ENCODE peak calls at places on chromosomes 12 and 14, in six cellular contexts. Y is HCT116, X is GM12892, I is sigmoid colon, O is spleen, E is transverse colon. P is an unnamed sample.

GRCh38 chr14:47040490-47040889 is 388.9 kb upstream of the RPL10L start:
- DNase-seq in X (no peak), O (no peak), E (no peak), Y (peak), I (no peak), P (peak)

GRCh38 chr12:49885663-49886461 is 17.8 kb downstream of the FAIM2 start:
- DNase-seq in O (no peak), X (no peak), Y (no peak), I (peak), E (no peak), P (no peak)

GRCh38 chr14:91879196-91879595 is 11.9 kb upstream of the TC2N start:
- DNase-seq in E (no peak), O (no peak), Y (no peak), I (no peak), X (no peak), P (no peak)

GRCh38 chr12:49692851-49693250 is 14.4 kb downstream of the FMNL3 start:
- DNase-seq in Y (no peak), X (no peak), E (no peak), I (no peak), O (no peak), P (no peak)

GRCh38 chr12:103952497-103952896 is 13.2 kb upstream of the TDG start:
- DNase-seq in E (no peak), O (no peak), I (no peak), Y (no peak), X (no peak), P (no peak)

GRCh38 chr12:126747530-126748149 is 1519.3 kb upstream of the TMEM132C start:
- DNase-seq in X (no peak), E (peak), O (peak), Y (peak), I (no peak), P (peak)

GRCh38 chr12:93621986-93622385 is 49.5 kb downstream of the SOCS2 start:
- DNase-seq in X (no peak), Y (no peak), E (no peak), I (no peak), O (no peak), P (no peak)

GRCh38 chr12:124525455-124525854 is 42.0 kb downstream of the NCOR2 start:
- DNase-seq in X (no peak), E (no peak), O (no peak), Y (no peak), I (no peak), P (no peak)

GRCh38 chr12:116257213-116257612 is 20.3 kb downstream of the MED13L start:
- DNase-seq in E (no peak), X (no peak), Y (no peak), O (no peak), I (no peak), P (no peak)

GRCh38 chr14:93112891-93113677 is 2.6 kb downstream of the ITPK1 start:
- DNase-seq in O (peak), E (peak), I (peak), Y (peak), X (peak), P (peak)

GRCh38 chr14:61385002-61385685 is 63.8 kb downstream of the PRKCH start:
- DNase-seq in Y (no peak), I (no peak), O (no peak), E (peak), X (no peak), P (peak)

GRCh38 chr14:103190731-103191130 is 67.5 kb downstream of the TNFAIP2 start:
- DNase-seq in I (peak), X (no peak), Y (no peak), E (no peak), O (no peak), P (no peak)

GRCh38 chr12:61250303-61250702 is 1009.9 kb upstream of the USP15 start:
- DNase-seq in O (no peak), I (no peak), X (no peak), Y (no peak), E (no peak), P (no peak)

GRCh38 chr14:32087173-32087861 is 10.2 kb downstream of the ARHGAP5 start:
- DNase-seq in I (no peak), Y (peak), O (no peak), E (no peak), X (no peak), P (no peak)

GRCh38 chr14:85357120-85357519 is 172.8 kb upstream of the FLRT2 start:
- DNase-seq in I (no peak), O (no peak), E (no peak), Y (no peak), X (no peak), P (no peak)

GRCh38 chr14:68884031-68885030 is 91.5 kb upstream of the ZFP36L1 start:
- DNase-seq in O (no peak), E (peak), I (peak), Y (peak), X (no peak), P (no peak)

GRCh38 chr12:43692064-43692463 is 66.5 kb downstream of the PUS7L start:
- DNase-seq in X (no peak), Y (peak), I (no peak), O (no peak), E (no peak), P (no peak)

GRCh38 chr12:95396849-95397498 is 77.0 kb upstream of the METAP2 start:
- DNase-seq in Y (no peak), O (no peak), I (no peak), E (no peak), X (no peak), P (no peak)

GRCh38 chr14:22483863-22484593 is 105.0 kb downstream of the DAD1 start:
- DNase-seq in X (no peak), O (no peak), E (no peak), I (no peak), Y (no peak), P (no peak)

GRCh38 chr14:64391113-64391725 is 3.1 kb downstream of the MTHFD1 start:
- DNase-seq in I (no peak), O (no peak), E (no peak), Y (no peak), X (no peak), P (no peak)

GRCh38 chr14:65019944-65020566 is 33.4 kb downstream of the FNTB start:
- DNase-seq in O (no peak), I (no peak), X (no peak), Y (peak), E (peak), P (peak)

GRCh38 chr12:93662961-93663728 is 14.0 kb upstream of the CRADD start:
- DNase-seq in O (no peak), E (no peak), X (no peak), Y (no peak), I (no peak), P (peak)

GRCh38 chr12:25099010-25099409 is 96.0 kb downstream of the DNAI7 start:
- DNase-seq in O (no peak), Y (no peak), E (no peak), I (no peak), X (no peak), P (no peak)

GRCh38 chr12:92462527-92462926 is 240.3 kb upstream of the PLEKHG7 start:
- DNase-seq in X (no peak), I (no peak), O (no peak), Y (no peak), E (no peak), P (no peak)

GRCh38 chr12:92458996-92459395 is 243.8 kb upstream of the PLEKHG7 start:
- DNase-seq in E (no peak), O (no peak), I (no peak), Y (no peak), X (no peak), P (no peak)

GRCh38 chr12:92464911-92465310 is 237.9 kb upstream of the PLEKHG7 start:
- DNase-seq in E (no peak), O (no peak), I (no peak), Y (no peak), X (no peak), P (no peak)

GRCh38 chr12:92463171-92463570 is 239.6 kb upstream of the PLEKHG7 start:
- DNase-seq in Y (no peak), E (no peak), X (no peak), O (no peak), I (no peak), P (no peak)

GRCh38 chr12:92462049-92462448 is 240.7 kb upstream of the PLEKHG7 start:
- DNase-seq in E (peak), O (no peak), I (no peak), X (no peak), Y (no peak), P (no peak)
- TF ChIP-seq POLR2A in E (no peak), O (no peak), I (no peak), X (no peak), Y (no peak), P (no peak)

DNA sequence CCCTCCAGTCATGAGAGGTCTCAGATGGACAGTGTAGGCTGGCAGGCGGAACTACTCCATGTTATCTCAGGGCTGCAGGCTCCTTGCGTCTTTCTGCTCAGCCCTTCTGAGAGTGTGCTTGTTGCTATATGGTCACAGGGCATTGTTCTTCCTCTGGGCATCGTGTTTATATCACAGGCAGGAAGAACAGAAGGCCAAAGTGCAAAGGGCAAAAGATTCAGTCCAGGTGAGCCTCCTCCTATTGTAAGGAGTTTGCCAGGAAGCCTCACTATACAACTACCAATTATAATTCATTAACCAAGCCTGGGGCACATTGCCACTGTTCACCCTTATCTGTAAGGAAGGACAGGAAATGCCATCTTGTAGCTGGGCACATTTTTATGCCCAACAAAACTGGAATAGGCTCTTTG is 195.5 kb upstream of the KITLG start:
- DNase-seq in X (no peak), O (no peak), Y (no peak), E (peak), I (no peak), P (no peak)
- TF ChIP-seq POLR2A in X (no peak), O (no peak), Y (no peak), E (peak), I (no peak), P (no peak)

GRCh38 chr12:52945389-52946232 is 3.3 kb upstream of the KRT18 start:
- DNase-seq in O (no peak), E (peak), X (no peak), Y (no peak), I (no peak), P (no peak)
- TF ChIP-seq POLR2A in O (no peak), E (no peak), X (no peak), Y (no peak), I (no peak), P (no peak)

GRCh38 chr14:99212646-99213045 is 59.4 kb downstream of the BCL11B start:
- DNase-seq in Y (no peak), E (no peak), O (no peak), I (no peak), X (no peak), P (no peak)

GRCh38 chr14:99213603-99214002 is 58.4 kb downstream of the BCL11B start:
- DNase-seq in X (no peak), E (no peak), O (no peak), I (no peak), Y (no peak), P (no peak)

GRCh38 chr14:99214701-99215100 is 57.3 kb downstream of the BCL11B start:
- DNase-seq in E (no peak), I (no peak), X (no peak), O (no peak), Y (no peak), P (no peak)

GRCh38 chr14:99212199-99212598 is 59.8 kb downstream of the BCL11B start:
- DNase-seq in O (no peak), I (no peak), E (no peak), Y (no peak), X (no peak), P (no peak)

GRCh38 chr14:99213101-99213500 is 58.9 kb downstream of the BCL11B start:
- DNase-seq in Y (no peak), I (no peak), E (no peak), X (no peak), O (peak), P (no peak)
- TF ChIP-seq POLR2A in Y (no peak), I (no peak), E (no peak), X (no peak), O (no peak), P (no peak)

GRCh38 chr12:56751712-56752598 is at the start of gene PRIM1:
- DNase-seq in Y (peak), E (peak), I (peak), O (peak), X (peak), P (peak)
- TF ChIP-seq POLR2A in Y (peak), E (peak), I (no peak), O (no peak), X (peak), P (peak)

DNA sequence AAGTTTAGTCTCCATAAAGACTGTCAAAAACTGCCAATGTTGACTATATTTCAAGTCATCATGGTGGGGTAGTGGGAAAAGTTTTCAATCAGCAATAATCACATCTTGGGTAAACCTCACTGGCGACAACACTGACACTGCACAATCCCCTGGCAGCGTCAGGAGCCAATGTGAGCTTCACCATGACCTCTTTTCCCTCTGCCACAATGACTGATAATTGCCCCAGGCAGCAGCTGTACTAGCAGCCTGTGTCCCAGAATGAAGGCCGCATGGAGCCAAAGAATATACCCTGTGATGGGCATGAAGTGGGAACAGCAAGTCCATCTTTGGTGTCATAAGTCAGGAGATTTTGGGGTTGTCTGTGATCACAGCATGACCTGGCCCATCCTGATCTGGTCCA is 5.3 kb downstream of the MMAB start:
- DNase-seq in Y (no peak), O (no peak), X (no peak), E (no peak), I (no peak), P (no peak)
- TF ChIP-seq POLR2A in Y (no peak), O (no peak), X (no peak), E (no peak), I (no peak), P (no peak)